ENCODE peak calls at places on chromosomes 11 and 22, in five cellular contexts. P, K, I, Z and Q are unnamed samples.

GRCh38 chr11:35927067-35927466 is 16.8 kb upstream of the LDLRAD3 start:
- DNase-seq in P (no peak), K (no peak), I (no peak), Z (peak), Q (no peak)

GRCh38 chr11:110712643-110713468 is 619 bp upstream of the ARHGAP20 start:
- DNase-seq in P (no peak), K (no peak), I (no peak), Z (peak), Q (no peak)

GRCh38 chr22:36467946-36468345 is 13.5 kb downstream of the TXN2 start:
- DNase-seq in P (no peak), K (no peak), I (no peak), Z (no peak), Q (no peak)

GRCh38 chr11:3009481-3009880 is 17.4 kb upstream of the NAP1L4 start:
- DNase-seq in P (no peak), K (peak), I (no peak), Z (no peak), Q (no peak)

GRCh38 chr11:95715777-95716241 is 73.8 kb downstream of the FAM76B start:
- DNase-seq in P (no peak), K (peak), I (no peak), Z (no peak), Q (no peak)

GRCh38 chr11:68460741-68461283 is at the start of gene PPP6R3:
- DNase-seq in P (no peak), K (no peak), I (no peak), Z (peak), Q (no peak)

GRCh38 chr11:94897330-94897768 is 76.0 kb downstream of the CWC15 start:
- DNase-seq in P (no peak), K (peak), I (peak), Z (peak), Q (no peak)

GRCh38 chr22:30500628-30501027 is 4.9 kb downstream of the SEC14L4 start:
- DNase-seq in P (no peak), K (no peak), I (no peak), Z (no peak), Q (no peak)

GRCh38 chr11:18384157-18384641 is 10.2 kb upstream of the LDHA start:
- DNase-seq in P (peak), K (no peak), I (no peak), Z (peak), Q (no peak)

GRCh38 chr11:124891390-124891861 is 6.2 kb downstream of the ROBO4 start:
- DNase-seq in P (peak), K (no peak), I (no peak), Z (no peak), Q (no peak)

GRCh38 chr11:79092791-79093313 is 348.0 kb downstream of the TENM4 start:
- DNase-seq in P (no peak), K (peak), I (no peak), Z (no peak), Q (no peak)

GRCh38 chr11:132054822-132055221 is 684.4 kb downstream of the NTM start:
- DNase-seq in P (no peak), K (no peak), I (no peak), Z (no peak), Q (no peak)

GRCh38 chr11:2518983-2519340 is 74.2 kb downstream of the KCNQ1 start:
- DNase-seq in P (peak), K (no peak), I (no peak), Z (no peak), Q (no peak)

GRCh38 chr11:107695446-107695845 is 16.4 kb downstream of the SLN start:
- DNase-seq in P (no peak), K (no peak), I (no peak), Z (no peak), Q (no peak)

GRCh38 chr22:45552580-45553332 is 50.1 kb downstream of the FBLN1 start:
- DNase-seq in P (peak), K (no peak), I (no peak), Z (no peak), Q (no peak)

GRCh38 chr11:35139883-35140282 is 912 bp downstream of the CD44 start:
- DNase-seq in P (no peak), K (no peak), I (no peak), Z (no peak), Q (no peak)